ENCODE peak calls at places on chromosomes 7 and 10, in seven cellular contexts. D is lung, A is Panc1, Q is PC-9, O is WERI-Rb-1, E is MM.1S, T is NB4. G is an unnamed sample.
A peak's percentile ranks its signal among the peaks of the same experiment; 100 is the strongest.

GRCh38 chr10:59190332-59190731 is 13.9 kb downstream of the PHYHIPL start:
- DNase-seq in D (no peak), A (no peak), Q (no peak), O (no peak), E (no peak), T (no peak), G (no peak)

GRCh38 chr10:11908991-11909390 is 85.8 kb downstream of the PROSER2 start:
- DNase-seq in D (no peak), A (no peak), Q (no peak), O (no peak), E (no peak), T (no peak), G (no peak)

GRCh38 chr10:48649349-48649944 is 35.2 kb upstream of the WDFY4 start:
- DNase-seq in D (no peak), A (no peak), Q (no peak), O (no peak), E (no peak), T (peak; percentile 44), G (no peak)

GRCh38 chr10:75186310-75186709 is 24.3 kb upstream of the VDAC2 start:
- DNase-seq in D (no peak), A (no peak), Q (no peak), O (no peak), E (no peak), T (no peak), G (no peak)

GRCh38 chr7:50531928-50532327 is 33.3 kb downstream of the DDC start:
- DNase-seq in D (peak; percentile 19), A (no peak), Q (no peak), O (peak; percentile 85), E (no peak), T (no peak), G (no peak)

GRCh38 chr7:103710247-103710646 is 264.2 kb upstream of the SLC26A5 start:
- DNase-seq in D (no peak), A (no peak), Q (no peak), O (no peak), E (no peak), T (no peak), G (no peak)

GRCh38 chr7:25636168-25636567 is 407.9 kb upstream of the NPVF start:
- DNase-seq in D (peak; percentile 27), A (no peak), Q (no peak), O (no peak), E (no peak), T (no peak), G (no peak)

GRCh38 chr7:74320645-74321178 is 31.5 kb downstream of the CLIP2 start:
- DNase-seq in D (no peak), A (no peak), Q (no peak), O (no peak), E (no peak), T (peak; percentile 62), G (peak; percentile 60)

GRCh38 chr10:105726149-105726548 is 1085.1 kb downstream of the SORCS3 start:
- DNase-seq in D (no peak), A (no peak), Q (no peak), O (no peak), E (no peak), T (no peak), G (no peak)

GRCh38 chr10:8049874-8050560 is 4.5 kb upstream of the GATA3 start:
- DNase-seq in D (no peak), A (no peak), Q (no peak), O (no peak), E (no peak), T (no peak), G (no peak)

GRCh38 chr7:92944633-92945032 is 108.3 kb upstream of the CDK6 start:
- DNase-seq in D (no peak), A (no peak), Q (no peak), O (no peak), E (no peak), T (no peak), G (no peak)

GRCh38 chr10:46092523-46093195 is 46.6 kb upstream of the MSMB start:
- DNase-seq in D (no peak), A (no peak), Q (no peak), O (no peak), E (peak; percentile 82), T (peak; percentile 73), G (no peak)

GRCh38 chr7:31120800-31121513 is 68.8 kb downstream of the ADCYAP1R1 start:
- DNase-seq in D (peak; percentile 22), A (no peak), Q (no peak), O (no peak), E (no peak), T (no peak), G (no peak)

GRCh38 chr10:43078986-43079273 is 2.1 kb downstream of the RET start:
- DNase-seq in D (no peak), A (no peak), Q (peak; percentile 38), O (peak; percentile 39), E (no peak), T (peak; percentile 86), G (peak; percentile 70)

GRCh38 chr10:132396495-132397035 is 435 bp upstream of the PWWP2B start:
- DNase-seq in D (peak; percentile 51), A (no peak), Q (peak; percentile 43), O (peak; percentile 57), E (peak; percentile 46), T (peak; percentile 82), G (peak; percentile 75)

GRCh38 chr10:42645103-42645502 is 6.7 kb upstream of the ZNF33B start:
- DNase-seq in D (no peak), A (no peak), Q (no peak), O (no peak), E (no peak), T (no peak), G (no peak)

GRCh38 chr7:110253083-110253482 is 837.8 kb upstream of the LRRN3 start:
- DNase-seq in D (no peak), A (no peak), Q (no peak), O (no peak), E (no peak), T (no peak), G (no peak)

GRCh38 chr10:110758898-110759297 is 112.8 kb upstream of the PDCD4 start:
- DNase-seq in D (no peak), A (no peak), Q (no peak), O (no peak), E (no peak), T (no peak), G (no peak)

GRCh38 chr7:157886711-157887110 is 549.9 kb downstream of the DNAJB6 start:
- DNase-seq in D (no peak), A (no peak), Q (no peak), O (no peak), E (no peak), T (no peak), G (no peak)

GRCh38 chr10:124520553-124521428 is 59.2 kb downstream of the LHPP start:
- DNase-seq in D (no peak), A (no peak), Q (no peak), O (no peak), E (no peak), T (peak; percentile 82), G (no peak)

GRCh38 chr7:122887198-122887597 is 938 bp upstream of the CADPS2 start:
- DNase-seq in D (peak; percentile 58), A (peak; percentile 38), Q (peak; percentile 65), O (peak; percentile 71), E (peak; percentile 91), T (no peak), G (peak; percentile 28)

GRCh38 chr10:30219977-30220751 is 128.9 kb downstream of the MTPAP start:
- DNase-seq in D (peak; percentile 43), A (no peak), Q (peak; percentile 46), O (no peak), E (no peak), T (peak; percentile 79), G (no peak)

GRCh38 chr7:129334473-129334872 is 99.8 kb upstream of the STRIP2 start:
- DNase-seq in D (no peak), A (no peak), Q (no peak), O (no peak), E (no peak), T (peak; percentile 9), G (no peak)
- TF ChIP-seq CTCF in D (no peak), A (no peak), Q (no peak), O (no peak), E (no peak), T (no peak), G (no peak)

GRCh38 chr10:86363184-86363832 is 3.3 kb downstream of the GRID1 start:
- DNase-seq in D (no peak), A (no peak), Q (peak; percentile 46), O (peak; percentile 65), E (no peak), T (no peak), G (peak; percentile 83)
- TF ChIP-seq CTCF in D (peak; percentile 5), A (no peak), Q (no peak), O (peak; percentile 84), E (no peak), T (no peak), G (peak; percentile 61)

GRCh38 chr7:130996205-130996840 is 262.3 kb upstream of the KLF14 start:
- DNase-seq in D (no peak), A (no peak), Q (no peak), O (no peak), E (no peak), T (no peak), G (no peak)
- TF ChIP-seq CTCF in D (no peak), A (no peak), Q (no peak), O (no peak), E (no peak), T (no peak), G (no peak)

GRCh38 chr10:73950155-73950554 is 39.2 kb downstream of the PLAU start:
- DNase-seq in D (no peak), A (no peak), Q (no peak), O (no peak), E (no peak), T (no peak), G (no peak)

GRCh38 chr10:73950569-73950968 is 39.6 kb downstream of the PLAU start:
- DNase-seq in D (no peak), A (no peak), Q (no peak), O (no peak), E (no peak), T (no peak), G (no peak)

GRCh38 chr10:73948947-73949633 is 38.2 kb downstream of the PLAU start:
- DNase-seq in D (no peak), A (no peak), Q (no peak), O (no peak), E (no peak), T (no peak), G (no peak)

GRCh38 chr10:73944356-73945100 is 33.6 kb downstream of the PLAU start:
- DNase-seq in D (no peak), A (no peak), Q (no peak), O (no peak), E (no peak), T (no peak), G (no peak)

DNA sequence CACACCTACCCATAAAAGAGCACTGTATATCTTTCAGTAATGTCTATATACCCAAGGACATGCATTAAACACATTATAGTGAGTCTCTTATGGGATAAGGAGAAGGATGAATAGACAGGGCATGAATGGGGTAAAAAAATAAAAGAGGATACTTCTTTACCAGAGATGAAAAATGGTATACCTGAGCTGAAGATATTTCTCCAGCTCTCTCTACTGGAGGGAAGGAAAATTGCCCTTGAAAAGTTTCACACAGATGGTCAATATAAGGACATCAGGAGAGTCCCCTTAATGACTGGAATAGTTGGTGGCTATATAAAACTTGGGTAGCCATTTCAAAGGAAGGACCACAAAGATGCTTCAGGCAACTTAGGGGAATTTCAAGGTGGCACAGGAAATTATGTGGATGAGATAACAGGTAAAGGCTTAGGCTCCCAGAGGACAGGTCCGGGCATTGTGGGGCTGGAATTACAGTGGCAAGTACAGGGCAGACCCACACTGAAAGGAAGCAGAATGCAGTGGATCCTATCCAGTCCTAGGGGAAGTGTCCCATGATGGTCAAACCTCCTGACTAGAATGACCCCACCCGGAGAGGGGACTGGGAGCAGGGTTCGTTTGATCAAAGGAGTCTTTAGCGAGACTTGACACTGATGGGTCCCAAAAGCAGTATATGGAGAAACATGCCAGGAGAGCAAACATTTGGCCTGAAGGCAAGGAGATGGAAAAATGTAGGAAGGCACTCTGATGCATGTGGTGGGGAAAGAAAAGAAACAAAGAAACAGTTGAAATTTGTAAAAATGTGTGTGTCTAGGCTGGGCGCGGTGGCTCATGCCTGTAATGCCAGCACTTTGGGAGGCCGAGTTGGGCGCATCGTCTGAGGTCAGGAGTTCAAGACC is 35.6 kb downstream of the PLAU start:
- DNase-seq in D (no peak), A (no peak), Q (no peak), O (no peak), E (no peak), T (no peak), G (no peak)
- TF ChIP-seq CTCF in D (no peak), A (no peak), Q (peak; percentile 43), O (no peak), E (no peak), T (no peak), G (no peak)